ENCODE peak calls at places on chromosomes 12 and 14, in eight cellular contexts. One of them, this sample, is unnamed.

GRCh38 chr12:126651133-126651532 is 1585.9 kb downstream of the AACS start:
- DNase-seq in stimulated activated CD4-positive, alpha-beta T cell treated with anti-CD3 and anti-CD28 coated beads, TNF-alpha, amount 100 ng/mL, for 48 hours: no peak
- DNase-seq in endothelial cell: no peak
- DNase-seq in GF-D8: no peak
- DNase-seq in left ventricle myocardium inferior: no peak
- DNase-seq in left cardiac atrium: no peak
- DNase-seq in GM06990: no peak
- DNase-seq in esophagus muscularis mucosa: no peak
- DNase-seq in this sample: no peak

GRCh38 chr14:78319826-78320635 is 149.9 kb downstream of the NRXN3 start:
- DNase-seq in endothelial cell: no peak
- DNase-seq in stimulated activated CD4-positive, alpha-beta T cell treated with anti-CD3 and anti-CD28 coated beads, TNF-alpha, amount 100 ng/mL, for 48 hours: no peak
- DNase-seq in left cardiac atrium: no peak
- DNase-seq in left ventricle myocardium inferior: no peak
- DNase-seq in GF-D8: no peak
- DNase-seq in GM06990: no peak
- DNase-seq in esophagus muscularis mucosa: peak; percentile 86
- DNase-seq in this sample: no peak

GRCh38 chr14:103099081-103099732 is 4.7 kb downstream of the EXOC3L4 start:
- DNase-seq in GM06990: no peak
- DNase-seq in endothelial cell: no peak
- DNase-seq in GF-D8: no peak
- DNase-seq in left ventricle myocardium inferior: no peak
- DNase-seq in esophagus muscularis mucosa: no peak
- DNase-seq in left cardiac atrium: peak; percentile 28
- DNase-seq in stimulated activated CD4-positive, alpha-beta T cell treated with anti-CD3 and anti-CD28 coated beads, TNF-alpha, amount 100 ng/mL, for 48 hours: no peak
- DNase-seq in this sample: no peak

GRCh38 chr14:47660158-47660557 is 15.2 kb downstream of the MDGA2 start:
- DNase-seq in GF-D8: no peak
- DNase-seq in stimulated activated CD4-positive, alpha-beta T cell treated with anti-CD3 and anti-CD28 coated beads, TNF-alpha, amount 100 ng/mL, for 48 hours: no peak
- DNase-seq in left ventricle myocardium inferior: no peak
- DNase-seq in GM06990: no peak
- DNase-seq in esophagus muscularis mucosa: no peak
- DNase-seq in endothelial cell: no peak
- DNase-seq in left cardiac atrium: no peak
- DNase-seq in this sample: no peak

GRCh38 chr14:103378042-103378854 is 7.0 kb upstream of the MARK3 start:
- DNase-seq in left ventricle myocardium inferior: no peak
- DNase-seq in esophagus muscularis mucosa: no peak
- DNase-seq in endothelial cell: no peak
- DNase-seq in GF-D8: no peak
- DNase-seq in stimulated activated CD4-positive, alpha-beta T cell treated with anti-CD3 and anti-CD28 coated beads, TNF-alpha, amount 100 ng/mL, for 48 hours: no peak
- DNase-seq in GM06990: no peak
- DNase-seq in left cardiac atrium: no peak
- DNase-seq in this sample: peak; percentile 15

GRCh38 chr14:56840221-56840620 is 29.9 kb upstream of the OTX2 start:
- DNase-seq in GM06990: no peak
- DNase-seq in esophagus muscularis mucosa: no peak
- DNase-seq in endothelial cell: no peak
- DNase-seq in left ventricle myocardium inferior: no peak
- DNase-seq in stimulated activated CD4-positive, alpha-beta T cell treated with anti-CD3 and anti-CD28 coated beads, TNF-alpha, amount 100 ng/mL, for 48 hours: no peak
- DNase-seq in GF-D8: no peak
- DNase-seq in left cardiac atrium: no peak
- DNase-seq in this sample: no peak

GRCh38 chr12:6567112-6567680 is 895 bp downstream of the NOP2 start:
- DNase-seq in endothelial cell: no peak
- DNase-seq in GF-D8: no peak
- DNase-seq in left ventricle myocardium inferior: no peak
- DNase-seq in esophagus muscularis mucosa: no peak
- DNase-seq in left cardiac atrium: no peak
- DNase-seq in stimulated activated CD4-positive, alpha-beta T cell treated with anti-CD3 and anti-CD28 coated beads, TNF-alpha, amount 100 ng/mL, for 48 hours: no peak
- DNase-seq in GM06990: no peak
- DNase-seq in this sample: no peak

GRCh38 chr14:94601961-94602391 is 10.2 kb upstream of the SERPINA3 start:
- DNase-seq in endothelial cell: no peak
- DNase-seq in left cardiac atrium: peak; percentile 80
- DNase-seq in left ventricle myocardium inferior: peak; percentile 75
- DNase-seq in GM06990: no peak
- DNase-seq in GF-D8: no peak
- DNase-seq in stimulated activated CD4-positive, alpha-beta T cell treated with anti-CD3 and anti-CD28 coated beads, TNF-alpha, amount 100 ng/mL, for 48 hours: no peak
- DNase-seq in esophagus muscularis mucosa: no peak
- DNase-seq in this sample: no peak

GRCh38 chr14:106549064-106549463 is 1022.7 kb downstream of the TMEM121 start:
- DNase-seq in GM06990: no peak
- DNase-seq in stimulated activated CD4-positive, alpha-beta T cell treated with anti-CD3 and anti-CD28 coated beads, TNF-alpha, amount 100 ng/mL, for 48 hours: no peak
- DNase-seq in left cardiac atrium: no peak
- DNase-seq in left ventricle myocardium inferior: no peak
- DNase-seq in GF-D8: no peak
- DNase-seq in esophagus muscularis mucosa: no peak
- DNase-seq in endothelial cell: no peak
- DNase-seq in this sample: no peak